ENCODE peak calls at places on chromosomes 11 and 22, in six cellular contexts. V, Z, U, B, P and X are unnamed samples.

GRCh38 chr11:57391546-57391945 is 1.1 kb upstream of the PRG2 start:
- DNase-seq in B (no peak), P (no peak), Z (no peak), V (no peak), U (no peak), X (no peak)

GRCh38 chr22:50242406-50242949 is 2.3 kb downstream of the TUBGCP6 start:
- DNase-seq in Z (no peak), V (no peak), B (no peak), P (no peak), U (no peak), X (no peak)

GRCh38 chr22:26606611-26607010 is 11.2 kb downstream of the CRYBB1 start:
- DNase-seq in V (no peak), Z (no peak), U (peak; percentile 34), B (no peak), P (no peak), X (no peak)

GRCh38 chr22:44158766-44159165 is 22.0 kb upstream of the PARVG start:
- DNase-seq in P (no peak), Z (no peak), V (no peak), U (no peak), B (no peak), X (no peak)

GRCh38 chr11:58562375-58562800 is 13.3 kb downstream of the LPXN start:
- DNase-seq in V (no peak), Z (no peak), B (no peak), U (no peak), P (no peak), X (no peak)

GRCh38 chr11:110286298-110287040 is 9.9 kb downstream of the RDX start:
- DNase-seq in P (no peak), Z (no peak), V (no peak), U (no peak), B (no peak), X (no peak)

GRCh38 chr11:62770778-62771143 is 435 bp upstream of the TAF6L start:
- DNase-seq in B (no peak), U (peak; percentile 10), V (peak; percentile 43), P (no peak), Z (peak; percentile 22), X (peak; percentile 33)

GRCh38 chr11:15095736-15096228 is 18.9 kb upstream of the INSC start:
- DNase-seq in P (no peak), U (no peak), Z (no peak), B (no peak), V (no peak), X (no peak)

GRCh38 chr11:7437706-7438105 is 47.6 kb upstream of the OLFML1 start:
- DNase-seq in U (no peak), V (no peak), B (no peak), P (no peak), Z (no peak), X (no peak)

DNA sequence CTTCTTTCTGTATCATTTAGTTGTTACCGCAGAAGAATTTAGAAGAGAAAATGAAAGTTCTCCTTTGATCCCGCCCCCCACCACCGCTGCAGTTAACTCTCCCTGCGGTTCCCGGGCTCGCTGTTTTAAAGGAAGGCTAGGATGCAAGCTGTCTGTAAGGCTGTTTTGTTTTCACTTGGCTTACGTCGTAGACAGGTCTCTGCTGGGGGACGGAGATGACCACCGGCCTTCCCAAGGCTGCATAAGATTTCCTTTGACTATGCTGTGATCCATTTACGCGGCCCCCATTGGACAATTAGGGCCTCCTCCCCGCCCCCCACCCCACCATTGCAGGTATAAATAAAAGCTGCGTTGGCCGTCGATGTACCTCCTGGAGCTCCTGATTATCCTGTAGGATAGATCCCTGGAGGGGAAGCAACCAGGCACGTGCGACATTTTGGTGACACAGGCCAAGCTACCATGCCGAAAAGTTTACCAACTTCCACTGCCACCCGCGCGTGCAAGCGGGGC is 1.4 kb upstream of the CPT1A start:
- DNase-seq in B (no peak), P (peak; percentile 63), Z (peak; percentile 23), V (peak; percentile 42), U (no peak), X (no peak)
- TF ChIP-seq POLR2A in B (no peak), P (no peak), Z (no peak), V (no peak), U (no peak), X (no peak)

GRCh38 chr22:39936523-39937145 is 23.6 kb upstream of the TMA7B start:
- DNase-seq in U (no peak), V (no peak), Z (no peak), P (no peak), B (no peak), X (no peak)
- TF ChIP-seq CTCF in U (no peak), V (no peak), Z (no peak), P (no peak), B (no peak), X (no peak)

GRCh38 chr22:36816635-36817428 is at the start of gene PVALB:
- DNase-seq in U (peak; percentile 27), B (no peak), P (no peak), Z (peak; percentile 6), V (peak; percentile 38), X (no peak)
- H3K4me3 ChIP-seq in U (no peak within 1 kb of the TSS), B (peak within 1 kb of the TSS; percentile 36), P (peak within 1 kb of the TSS; percentile 39), Z (no peak within 1 kb of the TSS), V (peak within 1 kb of the TSS; percentile 16), X (no peak within 1 kb of the TSS)

GRCh38 chr11:119728651-119729580 is at the start of gene NECTIN1:
- DNase-seq in V (peak; percentile 93), Z (peak; percentile 90), B (peak; percentile 90), P (peak; percentile 91), U (peak; percentile 93), X (peak; percentile 98)
- TF ChIP-seq POLR2A in V (no peak), Z (peak; percentile 86), B (no peak), P (no peak), U (no peak), X (no peak)